ENCODE peak calls at places on chromosomes 4 and X, in nine cellular contexts. T is prostate gland; S is Karpas-422; H is CD8-positive, alpha-beta memory T cell; N is neuronal stem cell; X is tibial artery; V is ovary; Q is GM23248; B is cardiac muscle cell. F is an unnamed sample. For H3K4me1, the result is how much of the 10 kb centered on the place peaks cover.

GRCh38 chrX:45233541-45233940 is 32.9 kb upstream of the DIPK2B start:
- DNase-seq in T (no peak), S (no peak), H (no peak), N (no peak), X (no peak), V (no peak), Q (peak), B (no peak), F (no peak)

GRCh38 chrX:132270699-132271098 is 51.5 kb upstream of the RAP2C start:
- DNase-seq in T (no peak), S (no peak), H (no peak), N (no peak), X (peak), V (no peak), Q (peak), B (peak), F (peak)

GRCh38 chr4:1623390-1623789 is 60.7 kb downstream of the FAM53A start:
- DNase-seq in T (no peak), S (no peak), H (no peak), N (no peak), X (no peak), V (no peak), Q (no peak), B (no peak), F (no peak)

GRCh38 chr4:7395635-7396034 is 39.1 kb downstream of the PSAPL1 start:
- DNase-seq in T (no peak), S (no peak), H (no peak), N (no peak), X (no peak), V (no peak), Q (no peak), B (no peak), F (no peak)

GRCh38 chrX:54786972-54787371 is 11.1 kb downstream of the ITIH6 start:
- DNase-seq in T (no peak), S (peak), H (peak), N (no peak), X (no peak), V (no peak), Q (no peak), B (no peak), F (peak)

GRCh38 chr4:150722908-150723362 is 141.0 kb downstream of the MAB21L2 start:
- DNase-seq in T (peak), S (no peak), H (no peak), N (no peak), X (peak), V (peak), Q (peak), B (peak), F (peak)

GRCh38 chr4:108611360-108611759 is 9.0 kb upstream of the RPL34 start:
- DNase-seq in T (no peak), S (no peak), H (no peak), N (no peak), X (no peak), V (no peak), Q (peak), B (peak), F (no peak)

GRCh38 chrX:49176421-49177326 is 5.0 kb downstream of the PLP2 start:
- DNase-seq in T (no peak), S (peak), H (no peak), N (no peak), X (no peak), V (no peak), Q (no peak), B (no peak), F (peak)

GRCh38 chr4:138834029-138834428 is 181.6 kb upstream of the NOCT start:
- DNase-seq in T (no peak), S (peak), H (no peak), N (no peak), X (no peak), V (no peak), Q (no peak), B (no peak), F (no peak)

GRCh38 chr4:136985683-136986082 is 546.6 kb downstream of the PCDH18 start:
- DNase-seq in T (no peak), S (no peak), H (no peak), N (no peak), X (no peak), V (no peak), Q (no peak), B (no peak), F (no peak)

GRCh38 chr4:25861422-25861926 is 1.3 kb downstream of the SEL1L3 start:
- DNase-seq in T (no peak), S (peak), H (no peak), N (no peak), X (no peak), V (no peak), Q (peak), B (peak), F (no peak)

GRCh38 chr4:56668267-56668666 is 12.8 kb downstream of the HOPX start:
- DNase-seq in T (no peak), S (peak), H (no peak), N (no peak), X (no peak), V (no peak), Q (no peak), B (peak), F (no peak)

GRCh38 chr4:85107553-85107952 is 141.1 kb upstream of the WDFY3 start:
- DNase-seq in T (no peak), S (no peak), H (no peak), N (no peak), X (no peak), V (no peak), Q (peak), B (no peak), F (no peak)

GRCh38 chr4:86980230-86980629 is 45.4 kb downstream of the AFF1 start:
- DNase-seq in T (no peak), S (no peak), H (no peak), N (no peak), X (no peak), V (no peak), Q (no peak), B (no peak), F (no peak)

GRCh38 chr4:86977621-86978184 is 42.9 kb downstream of the AFF1 start:
- DNase-seq in T (peak), S (no peak), H (no peak), N (no peak), X (no peak), V (no peak), Q (peak), B (peak), F (no peak)

GRCh38 chr4:86975927-86976326 is 41.1 kb downstream of the AFF1 start:
- DNase-seq in T (no peak), S (no peak), H (no peak), N (no peak), X (no peak), V (no peak), Q (no peak), B (no peak), F (no peak)

GRCh38 chr4:86976801-86977485 is 42.1 kb downstream of the AFF1 start:
- DNase-seq in T (no peak), S (no peak), H (no peak), N (no peak), X (no peak), V (no peak), Q (no peak), B (no peak), F (no peak)

DNA sequence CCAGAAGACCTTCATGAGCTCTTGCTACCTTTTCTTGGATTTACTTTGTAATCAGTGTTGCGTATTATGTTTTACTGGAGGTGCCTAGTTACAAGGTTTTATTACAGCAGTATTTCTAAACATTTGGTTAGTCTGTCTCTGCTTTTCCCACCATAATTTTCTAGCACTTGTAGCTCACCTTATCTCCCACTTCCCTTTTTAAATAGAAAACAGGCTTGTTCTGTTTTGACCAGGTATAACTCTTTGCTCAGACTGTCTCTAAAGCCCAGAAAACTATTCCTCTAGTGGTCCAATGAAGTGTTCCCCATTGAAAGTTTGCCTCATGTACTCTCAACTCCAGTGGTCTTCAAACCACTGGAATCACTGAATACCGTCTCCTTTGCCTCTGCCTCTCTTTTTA is 43.9 kb downstream of the AFF1 start:
- DNase-seq in T (no peak), S (no peak), H (no peak), N (no peak), X (no peak), V (no peak), Q (no peak), B (no peak), F (no peak)
- H3K27ac ChIP-seq in T (no peak), S (no peak), H (no peak), N (no peak), X (no peak), V (no peak), Q (no peak), B (no peak), F (no peak)

DNA sequence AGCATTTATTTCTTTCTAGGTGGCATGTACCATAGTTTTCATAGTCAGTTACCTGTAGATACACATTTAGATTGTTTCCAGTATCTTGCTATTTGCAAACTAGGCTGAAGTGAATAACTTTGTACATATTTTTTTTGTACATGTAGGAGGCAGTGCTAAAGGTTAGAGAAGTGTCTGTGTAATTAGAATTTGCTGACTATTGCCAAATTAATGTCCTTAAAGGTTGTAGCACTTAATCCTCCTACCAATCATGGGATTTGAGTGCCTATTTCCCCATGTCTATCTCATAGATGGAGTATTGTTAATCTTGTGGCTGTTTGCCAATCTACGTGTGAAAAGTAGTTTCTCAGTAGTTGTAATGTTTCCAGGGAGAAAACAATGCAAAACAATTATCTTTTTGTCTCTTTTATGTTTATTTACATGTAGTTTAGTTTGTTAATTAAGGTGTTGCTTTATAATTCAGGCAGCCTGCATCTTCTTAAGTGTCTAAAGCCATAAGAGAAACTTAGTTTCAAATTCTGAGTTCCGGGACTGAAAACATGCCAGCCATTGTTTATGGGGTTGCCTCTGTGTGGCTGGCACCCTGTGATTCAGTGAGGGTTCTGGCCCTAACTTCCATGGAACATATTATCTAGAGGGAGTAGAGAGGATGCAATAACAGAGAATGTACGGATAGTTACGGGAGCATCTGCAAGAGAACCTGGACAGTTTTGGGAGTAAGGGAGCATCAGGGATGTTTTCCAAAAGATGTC is 142.4 kb downstream of the KLHL8 start:
- DNase-seq in T (no peak), S (no peak), H (no peak), N (no peak), X (no peak), V (no peak), Q (peak), B (peak), F (no peak)
- H3K4me1 ChIP-seq in T (under half), S (under half), H (under half), N (under half), X (half or more), V (under half), Q (under half), B (under half), F (under half)

GRCh38 chr4:168631241-168632151 is 134.6 kb downstream of the PALLD start:
- DNase-seq in T (peak), S (no peak), H (no peak), N (peak), X (peak), V (peak), Q (peak), B (peak), F (peak)
- H3K4me3 ChIP-seq in T (peak), S (no peak), H (no peak), N (peak), X (peak), V (peak), Q (peak), B (peak), F (no peak)

DNA sequence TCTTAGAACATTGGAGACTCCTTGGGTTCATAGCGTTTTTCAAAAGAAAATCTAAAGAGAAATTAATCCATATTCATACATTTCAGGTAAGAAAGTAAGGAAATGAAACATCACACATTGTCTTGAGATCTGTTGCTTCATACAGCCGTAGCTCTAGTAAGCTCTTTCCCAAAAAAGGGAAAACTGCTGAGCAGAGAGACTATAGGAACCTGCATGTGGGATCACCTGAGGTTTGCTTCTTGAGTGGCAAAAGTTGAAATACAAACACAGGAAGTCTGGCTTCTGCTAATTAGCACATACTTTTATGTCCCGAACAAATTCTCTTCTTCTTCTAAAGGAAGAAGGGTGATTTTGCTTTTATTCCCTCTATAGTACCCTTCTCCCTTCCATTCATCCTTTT is 57.7 kb downstream of the MRPL1 start:
- DNase-seq in T (no peak), S (no peak), H (no peak), N (no peak), X (no peak), V (no peak), Q (no peak), B (no peak), F (no peak)
- H3K27ac ChIP-seq in T (peak), S (no peak), H (no peak), N (no peak), X (no peak), V (no peak), Q (peak), B (no peak), F (no peak)